ENCODE peak calls at places on chromosomes 1 and 21, in five cellular contexts. Y is HFF-Myc; N is DMS153; F is central memory CD8-positive, alpha-beta T cell; A is fibroblast of the aortic adventitia. R is an unnamed sample.

GRCh38 chr1:76901158-76901767 is 34.0 kb downstream of the ST6GALNAC5 start:
- DNase-seq in Y (peak; percentile 46), N (no peak), A (peak; percentile 60), F (no peak), R (no peak)

GRCh38 chr1:110048923-110049601 is 14.6 kb downstream of the STRIP1 start:
- DNase-seq in A (no peak), N (no peak), Y (no peak), F (no peak), R (no peak)

GRCh38 chr21:46151989-46152938 is 3.1 kb downstream of the FTCD start:
- DNase-seq in Y (no peak), F (no peak), A (no peak), N (no peak), R (no peak)

GRCh38 chr1:232249335-232249734 is 380.6 kb downstream of the SIPA1L2 start:
- DNase-seq in A (no peak), N (no peak), F (no peak), Y (no peak), R (no peak)

GRCh38 chr1:58754683-58755467 is 29.0 kb downstream of the JUN start:
- DNase-seq in N (no peak), Y (no peak), A (no peak), F (peak; percentile 39), R (no peak)

GRCh38 chr1:220884109-220884980 is 5.1 kb downstream of the HLX start:
- DNase-seq in N (no peak), Y (no peak), A (peak; percentile 42), F (no peak), R (no peak)

GRCh38 chr1:88104234-88104633 is 579.8 kb upstream of the PKN2 start:
- DNase-seq in F (no peak), Y (no peak), N (no peak), A (peak; percentile 44), R (no peak)

GRCh38 chr1:67482733-67483482 is 52.7 kb upstream of the SERBP1 start:
- DNase-seq in Y (no peak), N (no peak), F (no peak), A (no peak), R (no peak)

GRCh38 chr21:33171584-33172169 is 58.1 kb upstream of the IFNAR2 start:
- DNase-seq in N (no peak), Y (no peak), A (no peak), F (no peak), R (no peak)

GRCh38 chr1:209230319-209230718 is 353.2 kb upstream of the CAMK1G start:
- DNase-seq in Y (no peak), N (no peak), A (no peak), F (no peak), R (no peak)

GRCh38 chr1:195791796-195792195 is 816.4 kb downstream of the KCNT2 start:
- DNase-seq in N (no peak), Y (no peak), A (no peak), F (no peak), R (no peak)

GRCh38 chr1:69929278-69930057 is 275.9 kb downstream of the LRRC40 start:
- DNase-seq in A (peak; percentile 40), F (no peak), Y (no peak), N (no peak), R (no peak)

GRCh38 chr1:154859786-154860153 is 10.3 kb downstream of the KCNN3 start:
- DNase-seq in N (no peak), Y (no peak), A (no peak), F (no peak), R (no peak)

GRCh38 chr1:235999259-235999925 is 65.5 kb downstream of the NID1 start:
- DNase-seq in F (peak; percentile 80), Y (peak; percentile 90), N (no peak), A (peak; percentile 88), R (no peak)

GRCh38 chr1:26848947-26849774 is 13.8 kb upstream of the SFN start:
- DNase-seq in Y (no peak), N (no peak), F (no peak), A (peak; percentile 82), R (no peak)

GRCh38 chr21:45555557-45556301 is 13.5 kb upstream of the SLC19A1 start:
- DNase-seq in A (peak; percentile 13), Y (peak; percentile 48), F (no peak), N (peak; percentile 35), R (peak; percentile 39)

GRCh38 chr1:242435200-242435599 is 89.3 kb downstream of the PLD5 start:
- DNase-seq in A (no peak), F (no peak), N (no peak), Y (no peak), R (no peak)

GRCh38 chr1:94332516-94332915 is 85.7 kb upstream of the ABCD3 start:
- DNase-seq in F (no peak), A (no peak), Y (no peak), N (no peak), R (no peak)

GRCh38 chr1:241645199-241645598 is 5.0 kb upstream of the CHML start:
- DNase-seq in A (peak; percentile 56), Y (no peak), N (no peak), F (no peak), R (no peak)

GRCh38 chr1:2046225-2046917 is 3.8 kb upstream of the PRKCZ start:
- DNase-seq in A (no peak), F (no peak), N (peak; percentile 83), Y (no peak), R (no peak)

GRCh38 chr1:37575692-37576091 is 19.0 kb downstream of the DNALI1 start:
- DNase-seq in F (no peak), Y (no peak), N (no peak), A (peak; percentile 15), R (no peak)

GRCh38 chr1:88774151-88774556 is 90.1 kb downstream of the PKN2 start:
- DNase-seq in N (no peak), Y (no peak), F (no peak), A (no peak), R (no peak)

GRCh38 chr1:63912643-63913042 is 138.8 kb downstream of the ROR1 start:
- DNase-seq in F (no peak), Y (no peak), N (no peak), A (no peak), R (no peak)

GRCh38 chr1:63343922-63344321 is 21.6 kb downstream of the FOXD3 start:
- DNase-seq in N (no peak), F (no peak), A (no peak), Y (no peak), R (no peak)

GRCh38 chr1:172935062-172935592 is 115.6 kb downstream of the TNFSF18 start:
- DNase-seq in F (no peak), N (no peak), A (peak; percentile 33), Y (no peak), R (no peak)

GRCh38 chr1:45552309-45552708 is 1.7 kb downstream of the AKR1A1 start:
- DNase-seq in F (no peak), A (no peak), N (peak; percentile 79), Y (no peak), R (no peak)

GRCh38 chr1:1892079-1892762 is 1.3 kb upstream of the GNB1 start:
- DNase-seq in A (no peak), F (no peak), N (no peak), Y (no peak), R (no peak)

GRCh38 chr1:98991127-98992003 is 13.3 kb downstream of the PLPPR5 start:
- DNase-seq in F (no peak), N (no peak), A (peak; percentile 88), Y (peak; percentile 42), R (no peak)

GRCh38 chr1:38950553-38950952 is 8.9 kb upstream of the RHBDL2 start:
- DNase-seq in Y (no peak), F (no peak), N (no peak), A (no peak), R (no peak)

GRCh38 chr21:38848187-38848609 is 42.5 kb downstream of the ETS2 start:
- DNase-seq in A (peak; percentile 87), F (no peak), Y (no peak), N (no peak), R (no peak)

GRCh38 chr1:185453496-185454192 is 136.6 kb upstream of the IVNS1ABP start:
- DNase-seq in F (no peak), Y (no peak), A (peak; percentile 54), N (no peak), R (no peak)

GRCh38 chr1:32208891-32209309 is at the start of gene DCDC2B:
- DNase-seq in F (no peak), A (peak; percentile 34), N (peak; percentile 99), Y (no peak), R (no peak)

GRCh38 chr21:38479641-38480515 is 18.4 kb downstream of the ERG start:
- DNase-seq in A (no peak), Y (no peak), F (no peak), N (no peak), R (no peak)

GRCh38 chr1:229129306-229130027 is 141.4 kb upstream of the RAB4A start:
- DNase-seq in A (no peak), Y (no peak), F (peak; percentile 52), N (no peak), R (peak; percentile 33)

GRCh38 chr1:15251807-15252546 is 5.0 kb downstream of the FHAD1 start:
- DNase-seq in N (no peak), Y (no peak), F (no peak), A (no peak), R (no peak)